ENCODE peak calls at places on chromosome 17, in six cellular contexts. One of them, this sample, is unnamed.

GRCh38 chr17:79627184-79627765 is 16.4 kb upstream of the RBFOX3 start:
- DNase-seq in prostate gland: no peak
- DNase-seq in ovary: no peak
- DNase-seq in sigmoid colon: peak
- DNase-seq in right lobe of liver: peak
- DNase-seq in transverse colon: no peak
- DNase-seq in this sample: no peak

GRCh38 chr17:79027274-79027924 is 3.4 kb downstream of the C1QTNF1 start:
- DNase-seq in ovary: no peak
- DNase-seq in sigmoid colon: peak
- DNase-seq in transverse colon: no peak
- DNase-seq in prostate gland: no peak
- DNase-seq in right lobe of liver: no peak
- DNase-seq in this sample: no peak

GRCh38 chr17:7207120-7208001 is 12.3 kb downstream of the DLG4 start:
- DNase-seq in sigmoid colon: no peak
- DNase-seq in prostate gland: no peak
- DNase-seq in ovary: peak
- DNase-seq in transverse colon: no peak
- DNase-seq in right lobe of liver: no peak
- DNase-seq in this sample: no peak

GRCh38 chr17:27494192-27495091 is 38.2 kb downstream of the KSR1 start:
- DNase-seq in transverse colon: peak
- DNase-seq in prostate gland: peak
- DNase-seq in right lobe of liver: peak
- DNase-seq in sigmoid colon: peak
- DNase-seq in ovary: no peak
- DNase-seq in this sample: peak

GRCh38 chr17:6187836-6188235 is 117.7 kb downstream of the WSCD1 start:
- DNase-seq in transverse colon: no peak
- DNase-seq in ovary: no peak
- DNase-seq in right lobe of liver: no peak
- DNase-seq in prostate gland: no peak
- DNase-seq in sigmoid colon: no peak
- DNase-seq in this sample: no peak

GRCh38 chr17:53166736-53167135 is 656.0 kb upstream of the KIF2B start:
- DNase-seq in sigmoid colon: no peak
- DNase-seq in right lobe of liver: no peak
- DNase-seq in transverse colon: no peak
- DNase-seq in ovary: no peak
- DNase-seq in prostate gland: no peak
- DNase-seq in this sample: no peak

GRCh38 chr17:27809555-27809954 is 9.2 kb upstream of the NOS2 start:
- DNase-seq in right lobe of liver: no peak
- DNase-seq in transverse colon: no peak
- DNase-seq in ovary: no peak
- DNase-seq in prostate gland: no peak
- DNase-seq in sigmoid colon: no peak
- DNase-seq in this sample: no peak

GRCh38 chr17:44898768-44899073 is 524 bp downstream of the EFTUD2 start:
- DNase-seq in prostate gland: no peak
- DNase-seq in right lobe of liver: no peak
- DNase-seq in transverse colon: no peak
- DNase-seq in ovary: no peak
- DNase-seq in sigmoid colon: no peak
- DNase-seq in this sample: no peak

GRCh38 chr17:47099451-47099986 is 89.6 kb downstream of the CDC27 start:
- DNase-seq in transverse colon: peak
- DNase-seq in sigmoid colon: no peak
- DNase-seq in ovary: no peak
- DNase-seq in prostate gland: no peak
- DNase-seq in right lobe of liver: no peak
- DNase-seq in this sample: no peak

GRCh38 chr17:15260376-15261062 is 4.6 kb downstream of the PMP22 start:
- DNase-seq in prostate gland: peak
- DNase-seq in sigmoid colon: peak
- DNase-seq in ovary: peak
- DNase-seq in transverse colon: peak
- DNase-seq in right lobe of liver: peak
- DNase-seq in this sample: peak

GRCh38 chr17:8479431-8479947 is 43.8 kb downstream of the NDEL1 start:
- DNase-seq in transverse colon: no peak
- DNase-seq in right lobe of liver: no peak
- DNase-seq in prostate gland: no peak
- DNase-seq in ovary: peak
- DNase-seq in sigmoid colon: peak
- DNase-seq in this sample: peak

GRCh38 chr17:43846221-43846712 is 709 bp upstream of the CD300LG start:
- DNase-seq in prostate gland: peak
- DNase-seq in ovary: peak
- DNase-seq in transverse colon: peak
- DNase-seq in sigmoid colon: peak
- DNase-seq in right lobe of liver: peak
- DNase-seq in this sample: peak

GRCh38 chr17:181213-182163 is at the start of gene DOC2B:
- DNase-seq in ovary: peak
- DNase-seq in transverse colon: peak
- DNase-seq in right lobe of liver: peak
- DNase-seq in prostate gland: peak
- DNase-seq in sigmoid colon: no peak
- DNase-seq in this sample: no peak

GRCh38 chr17:81509687-81510523 is 2.7 kb downstream of the ACTG1 start:
- DNase-seq in ovary: no peak
- DNase-seq in sigmoid colon: no peak
- DNase-seq in transverse colon: no peak
- DNase-seq in right lobe of liver: no peak
- DNase-seq in prostate gland: no peak
- DNase-seq in this sample: no peak

GRCh38 chr17:75899767-75900468 is 3.2 kb upstream of the TRIM65 start:
- DNase-seq in sigmoid colon: peak
- DNase-seq in transverse colon: no peak
- DNase-seq in prostate gland: no peak
- DNase-seq in right lobe of liver: peak
- DNase-seq in ovary: no peak
- DNase-seq in this sample: no peak

GRCh38 chr17:55563363-55563762 is 52.1 kb upstream of the SMIM36 start:
- DNase-seq in sigmoid colon: no peak
- DNase-seq in transverse colon: no peak
- DNase-seq in ovary: no peak
- DNase-seq in right lobe of liver: no peak
- DNase-seq in prostate gland: no peak
- DNase-seq in this sample: no peak

GRCh38 chr17:70405492-70406220 is 236.3 kb downstream of the KCNJ2 start:
- DNase-seq in ovary: no peak
- DNase-seq in prostate gland: no peak
- DNase-seq in sigmoid colon: no peak
- DNase-seq in transverse colon: no peak
- DNase-seq in right lobe of liver: no peak
- DNase-seq in this sample: peak

GRCh38 chr17:45265823-45266222 is 3.9 kb upstream of the SPATA32 start:
- DNase-seq in transverse colon: peak
- DNase-seq in right lobe of liver: no peak
- DNase-seq in ovary: no peak
- DNase-seq in sigmoid colon: no peak
- DNase-seq in prostate gland: no peak
- DNase-seq in this sample: no peak

GRCh38 chr17:41972571-41973411 is 6.2 kb downstream of the CNP start:
- DNase-seq in prostate gland: peak
- DNase-seq in sigmoid colon: no peak
- DNase-seq in right lobe of liver: peak
- DNase-seq in transverse colon: no peak
- DNase-seq in ovary: peak
- DNase-seq in this sample: no peak

GRCh38 chr17:48626470-48627241 is 498 bp upstream of the HOXB9 start:
- DNase-seq in sigmoid colon: no peak
- DNase-seq in right lobe of liver: no peak
- DNase-seq in ovary: no peak
- DNase-seq in transverse colon: peak
- DNase-seq in prostate gland: no peak
- DNase-seq in this sample: no peak

GRCh38 chr17:38711792-38712571 is 6.9 kb downstream of the MLLT6 start:
- DNase-seq in prostate gland: no peak
- DNase-seq in sigmoid colon: no peak
- DNase-seq in ovary: no peak
- DNase-seq in right lobe of liver: no peak
- DNase-seq in transverse colon: no peak
- DNase-seq in this sample: no peak

GRCh38 chr17:51419476-51419875 is 159.1 kb downstream of the UTP18 start:
- DNase-seq in prostate gland: no peak
- DNase-seq in sigmoid colon: no peak
- DNase-seq in transverse colon: no peak
- DNase-seq in ovary: no peak
- DNase-seq in right lobe of liver: no peak
- DNase-seq in this sample: no peak

GRCh38 chr17:68910256-68910705 is 44.9 kb downstream of the ABCA8 start:
- DNase-seq in sigmoid colon: peak
- DNase-seq in right lobe of liver: no peak
- DNase-seq in ovary: peak
- DNase-seq in transverse colon: no peak
- DNase-seq in prostate gland: no peak
- DNase-seq in this sample: peak

GRCh38 chr17:48374650-48375230 is 55.3 kb downstream of the SKAP1 start:
- DNase-seq in ovary: no peak
- DNase-seq in sigmoid colon: no peak
- DNase-seq in transverse colon: peak
- DNase-seq in right lobe of liver: no peak
- DNase-seq in prostate gland: no peak
- DNase-seq in this sample: peak

GRCh38 chr17:77163521-77164280 is 22.9 kb downstream of the SEC14L1 start:
- DNase-seq in ovary: no peak
- DNase-seq in right lobe of liver: no peak
- DNase-seq in sigmoid colon: no peak
- DNase-seq in transverse colon: no peak
- DNase-seq in prostate gland: no peak
- DNase-seq in this sample: no peak

GRCh38 chr17:66762276-66762675 is 72.6 kb upstream of the CACNG5 start:
- DNase-seq in ovary: no peak
- DNase-seq in sigmoid colon: no peak
- DNase-seq in transverse colon: no peak
- DNase-seq in right lobe of liver: no peak
- DNase-seq in prostate gland: no peak
- DNase-seq in this sample: no peak

GRCh38 chr17:45282683-45283644 is 21.1 kb upstream of the SPATA32 start:
- DNase-seq in prostate gland: no peak
- DNase-seq in ovary: peak
- DNase-seq in transverse colon: no peak
- DNase-seq in sigmoid colon: peak
- DNase-seq in right lobe of liver: no peak
- DNase-seq in this sample: no peak

GRCh38 chr17:74738051-74738996 is 1.3 kb downstream of the RAB37 start:
- DNase-seq in ovary: no peak
- DNase-seq in transverse colon: peak
- DNase-seq in right lobe of liver: peak
- DNase-seq in prostate gland: no peak
- DNase-seq in sigmoid colon: no peak
- DNase-seq in this sample: no peak
- TF ChIP-seq POLR2A in ovary: no peak
- TF ChIP-seq POLR2A in transverse colon: peak
- TF ChIP-seq POLR2A in right lobe of liver: no peak
- TF ChIP-seq POLR2A in prostate gland: no peak
- TF ChIP-seq POLR2A in sigmoid colon: no peak
- TF ChIP-seq POLR2A in this sample: no peak

GRCh38 chr17:21044971-21045370 is 2.2 kb upstream of the USP22 start:
- DNase-seq in prostate gland: no peak
- DNase-seq in sigmoid colon: no peak
- DNase-seq in transverse colon: no peak
- DNase-seq in ovary: no peak
- DNase-seq in right lobe of liver: no peak
- DNase-seq in this sample: no peak

GRCh38 chr17:21046215-21046614 is 3.4 kb upstream of the USP22 start:
- DNase-seq in sigmoid colon: no peak
- DNase-seq in prostate gland: no peak
- DNase-seq in right lobe of liver: no peak
- DNase-seq in ovary: no peak
- DNase-seq in transverse colon: no peak
- DNase-seq in this sample: no peak

GRCh38 chr17:21041753-21042433 is 918 bp downstream of the USP22 start:
- DNase-seq in transverse colon: peak
- DNase-seq in sigmoid colon: peak
- DNase-seq in prostate gland: peak
- DNase-seq in ovary: peak
- DNase-seq in right lobe of liver: peak
- DNase-seq in this sample: peak

GRCh38 chr17:21042434-21043295 is at the start of gene USP22:
- DNase-seq in ovary: no peak
- DNase-seq in sigmoid colon: no peak
- DNase-seq in prostate gland: peak
- DNase-seq in right lobe of liver: no peak
- DNase-seq in transverse colon: no peak
- DNase-seq in this sample: no peak

GRCh38 chr17:21043296-21044232 is 753 bp upstream of the USP22 start:
- DNase-seq in ovary: peak
- DNase-seq in prostate gland: peak
- DNase-seq in transverse colon: peak
- DNase-seq in sigmoid colon: peak
- DNase-seq in right lobe of liver: peak
- DNase-seq in this sample: peak
- TF ChIP-seq POLR2A in ovary: peak
- TF ChIP-seq POLR2A in prostate gland: peak
- TF ChIP-seq POLR2A in transverse colon: peak
- TF ChIP-seq POLR2A in sigmoid colon: no peak
- TF ChIP-seq POLR2A in right lobe of liver: peak
- TF ChIP-seq POLR2A in this sample: peak

GRCh38 chr17:57424777-57425188 is 168.5 kb downstream of the MSI2 start:
- DNase-seq in ovary: no peak
- DNase-seq in prostate gland: no peak
- DNase-seq in sigmoid colon: no peak
- DNase-seq in right lobe of liver: no peak
- DNase-seq in transverse colon: peak
- DNase-seq in this sample: no peak
- TF ChIP-seq POLR2A in ovary: no peak
- TF ChIP-seq POLR2A in prostate gland: no peak
- TF ChIP-seq POLR2A in sigmoid colon: no peak
- TF ChIP-seq POLR2A in right lobe of liver: no peak
- TF ChIP-seq POLR2A in transverse colon: peak
- TF ChIP-seq POLR2A in this sample: no peak

GRCh38 chr17:18855831-18856624 is 1.9 kb upstream of the PRPSAP2 start:
- DNase-seq in ovary: peak
- DNase-seq in right lobe of liver: peak
- DNase-seq in sigmoid colon: peak
- DNase-seq in prostate gland: peak
- DNase-seq in transverse colon: peak
- DNase-seq in this sample: peak
- TF ChIP-seq POLR2A in ovary: peak
- TF ChIP-seq POLR2A in right lobe of liver: peak
- TF ChIP-seq POLR2A in sigmoid colon: peak
- TF ChIP-seq POLR2A in prostate gland: peak
- TF ChIP-seq POLR2A in transverse colon: peak
- TF ChIP-seq POLR2A in this sample: peak

DNA sequence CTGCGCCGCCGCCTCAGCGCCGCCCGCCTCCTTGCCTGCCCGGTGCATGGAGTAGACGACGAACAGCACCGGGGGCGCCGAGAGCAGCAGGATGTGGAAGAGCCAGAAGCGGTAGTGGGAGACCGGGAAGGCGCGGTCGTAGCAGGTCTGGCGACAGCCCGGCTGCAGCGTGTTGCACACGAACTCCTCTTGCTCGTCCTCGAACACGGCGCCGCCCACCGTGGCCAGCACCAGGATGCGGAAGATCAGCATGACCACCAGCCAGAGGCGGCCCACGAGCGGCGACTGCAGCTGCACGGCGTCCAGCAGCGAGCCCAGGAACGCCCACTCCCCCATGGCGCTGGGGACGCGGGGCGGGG is 1.1 kb downstream of the GJD3 start:
- DNase-seq in prostate gland: no peak
- DNase-seq in ovary: no peak
- DNase-seq in right lobe of liver: no peak
- DNase-seq in sigmoid colon: peak
- DNase-seq in transverse colon: peak
- DNase-seq in this sample: no peak
- TF ChIP-seq POLR2A in prostate gland: no peak
- TF ChIP-seq POLR2A in ovary: no peak
- TF ChIP-seq POLR2A in right lobe of liver: no peak
- TF ChIP-seq POLR2A in sigmoid colon: no peak
- TF ChIP-seq POLR2A in transverse colon: no peak
- TF ChIP-seq POLR2A in this sample: no peak

This sample was measured in tibial nerve.